ENCODE peak calls at places on chromosomes 5 and 9, in ten cellular contexts. P is neuronal stem cell, C is amniotic epithelial cell, X is GM23338, H is NCI-H1092 treated with DMSO at 0.1 percent for 48 hours, T is dermis microvascular lymphatic vessel endothelial cell, N is head of caudate nucleus, V is left lobe of liver, J is Right ventricle myocardium superior, Z is amniotic stem cell. Y is an unnamed sample.

GRCh38 chr9:98999152-98999525 is 55.4 kb downstream of the COL15A1 start:
- DNase-seq in P (no peak), C (no peak), X (no peak), H (no peak), T (no peak), N (no peak), V (no peak), J (no peak), Z (no peak), Y (no peak)

GRCh38 chr9:21679432-21679831 is 123.0 kb upstream of the MTAP start:
- DNase-seq in P (no peak), C (no peak), X (no peak), H (no peak), T (no peak), N (no peak), V (no peak), J (no peak), Z (no peak), Y (no peak)

GRCh38 chr5:8247485-8247884 is 378.5 kb downstream of the MTRR start:
- DNase-seq in P (no peak), C (no peak), X (no peak), H (peak), T (no peak), N (no peak), V (no peak), J (no peak), Z (no peak), Y (no peak)

GRCh38 chr5:17374157-17374556 is 123.9 kb upstream of the TAF11L2 start:
- DNase-seq in P (no peak), C (no peak), X (no peak), H (no peak), T (no peak), N (no peak), V (no peak), J (no peak), Z (no peak), Y (no peak)

GRCh38 chr5:79416499-79416898 is 97.4 kb downstream of the HOMER1 start:
- DNase-seq in P (no peak), C (no peak), X (no peak), H (no peak), T (no peak), N (no peak), V (no peak), J (no peak), Z (no peak), Y (no peak)

GRCh38 chr5:603081-603998 is 8.8 kb upstream of the CEP72 start:
- DNase-seq in P (no peak), C (no peak), X (no peak), H (no peak), T (no peak), N (no peak), V (no peak), J (no peak), Z (no peak), Y (no peak)

GRCh38 chr5:81213070-81213469 is 20.1 kb upstream of the CKMT2 start:
- DNase-seq in P (no peak), C (no peak), X (no peak), H (no peak), T (no peak), N (no peak), V (no peak), J (no peak), Z (no peak), Y (no peak)

GRCh38 chr5:97629281-97629680 is 446.2 kb upstream of the RIOK2 start:
- DNase-seq in P (no peak), C (peak), X (peak), H (no peak), T (peak), N (no peak), V (no peak), J (peak), Z (peak), Y (no peak)

GRCh38 chr9:101528015-101528414 is 5.6 kb upstream of the RNF20 start:
- DNase-seq in P (no peak), C (no peak), X (no peak), H (no peak), T (no peak), N (no peak), V (no peak), J (no peak), Z (no peak), Y (no peak)

GRCh38 chr9:76560481-76560891 is 101.5 kb downstream of the GCNT1 start:
- DNase-seq in P (no peak), C (peak), X (no peak), H (no peak), T (no peak), N (no peak), V (no peak), J (no peak), Z (no peak), Y (no peak)

GRCh38 chr9:33435821-33436277 is 11.5 kb downstream of the AQP3 start:
- DNase-seq in P (no peak), C (peak), X (no peak), H (no peak), T (no peak), N (no peak), V (no peak), J (no peak), Z (no peak), Y (no peak)

GRCh38 chr5:80798166-80798565 is 143.4 kb upstream of the DHFR start:
- DNase-seq in P (no peak), C (peak), X (no peak), H (no peak), T (no peak), N (no peak), V (no peak), J (no peak), Z (no peak), Y (no peak)

GRCh38 chr9:32969270-32969669 is 32.2 kb downstream of the APTX start:
- DNase-seq in P (no peak), C (peak), X (peak), H (no peak), T (no peak), N (no peak), V (no peak), J (no peak), Z (no peak), Y (no peak)

GRCh38 chr5:54013556-54014157 is 296.7 kb downstream of the ARL15 start:
- DNase-seq in P (no peak), C (peak), X (no peak), H (no peak), T (peak), N (no peak), V (no peak), J (no peak), Z (peak), Y (peak)

GRCh38 chr5:76337949-76338589 is 65.0 kb upstream of the IQGAP2 start:
- DNase-seq in P (peak), C (peak), X (peak), H (no peak), T (peak), N (no peak), V (peak), J (no peak), Z (peak), Y (no peak)

GRCh38 chr5:34001231-34001935 is 6.5 kb downstream of the AMACR start:
- DNase-seq in P (no peak), C (peak), X (no peak), H (peak), T (no peak), N (peak), V (peak), J (no peak), Z (no peak), Y (no peak)

GRCh38 chr5:148856424-148856823 is 30.0 kb downstream of the ADRB2 start:
- DNase-seq in P (no peak), C (no peak), X (no peak), H (no peak), T (no peak), N (no peak), V (no peak), J (peak), Z (no peak), Y (no peak)

GRCh38 chr9:34954225-34954624 is 3.9 kb upstream of the PHF24 start:
- DNase-seq in P (peak), C (no peak), X (no peak), H (no peak), T (no peak), N (no peak), V (no peak), J (no peak), Z (no peak), Y (no peak)

GRCh38 chr9:106961623-106962022 is 98.7 kb downstream of the ZNF462 start:
- DNase-seq in P (no peak), C (no peak), X (no peak), H (no peak), T (no peak), N (no peak), V (no peak), J (no peak), Z (no peak), Y (no peak)

GRCh38 chr5:158773151-158773550 is 326.6 kb downstream of the EBF1 start:
- DNase-seq in P (no peak), C (no peak), X (no peak), H (no peak), T (peak), N (no peak), V (no peak), J (no peak), Z (no peak), Y (no peak)

GRCh38 chr5:132528866-132529634 is 14.3 kb downstream of the IL5 start:
- DNase-seq in P (no peak), C (no peak), X (no peak), H (no peak), T (peak), N (peak), V (no peak), J (no peak), Z (no peak), Y (no peak)

GRCh38 chr5:141940695-141941271 is 17.1 kb downstream of the DELE1 start:
- DNase-seq in P (no peak), C (no peak), X (peak), H (no peak), T (peak), N (no peak), V (no peak), J (no peak), Z (no peak), Y (no peak)

GRCh38 chr5:147661576-147661975 is 121.0 kb downstream of the JAKMIP2 start:
- DNase-seq in P (no peak), C (peak), X (no peak), H (no peak), T (no peak), N (no peak), V (no peak), J (no peak), Z (no peak), Y (no peak)

GRCh38 chr5:94793113-94793815 is 174.8 kb downstream of the SLF1 start:
- DNase-seq in P (no peak), C (peak), X (no peak), H (no peak), T (peak), N (no peak), V (no peak), J (no peak), Z (no peak), Y (no peak)

GRCh38 chr9:36154213-36154952 is 14.8 kb upstream of the CCIN start:
- DNase-seq in P (no peak), C (peak), X (no peak), H (no peak), T (peak), N (peak), V (no peak), J (no peak), Z (no peak), Y (peak)

Y was measured in CD14-positive monocyte.